ENCODE peak calls at places on chromosomes 3 and 15, in six cellular contexts. V is activated gamma-delta T cell treated with Interleukin-2 at 50 U/mL for 16 hours; G is hepatocyte; N is T-helper 1 cell; X is mesothelial cell of epicardium; M is stimulated activated CD8-positive, alpha-beta memory T cell treated with anti-CD3 and anti-CD28 coated beads, Interleukin-15, amount 100 ng/mL, for 24 hours. P is an unnamed sample.

GRCh38 chr3:39438880-39439279 is 28.6 kb upstream of the MOBP start:
- DNase-seq in V (no peak), G (no peak), N (no peak), X (no peak), M (no peak), P (no peak)

GRCh38 chr15:47586653-47587224 is 130.6 kb upstream of the SEMA6D start:
- DNase-seq in V (no peak), G (no peak), N (no peak), X (no peak), M (no peak), P (no peak)

GRCh38 chr3:171417813-171418212 is 42.4 kb downstream of the TNIK start:
- DNase-seq in V (no peak), G (peak; percentile 47), N (no peak), X (no peak), M (no peak), P (peak; percentile 76)

GRCh38 chr15:50055333-50056278 is 63.4 kb downstream of the ATP8B4 start:
- DNase-seq in V (no peak), G (no peak), N (no peak), X (no peak), M (no peak), P (peak; percentile 17)

GRCh38 chr15:88465633-88466219 is 1.5 kb downstream of the MRPL46 start:
- DNase-seq in V (no peak), G (peak; percentile 35), N (no peak), X (no peak), M (no peak), P (no peak)

GRCh38 chr3:31978553-31978952 is 2.5 kb downstream of the OSBPL10 start:
- DNase-seq in V (no peak), G (no peak), N (no peak), X (no peak), M (no peak), P (no peak)

GRCh38 chr3:70753572-70753971 is 441.1 kb upstream of the MDFIC2 start:
- DNase-seq in V (no peak), G (peak; percentile 13), N (no peak), X (no peak), M (no peak), P (no peak)

GRCh38 chr15:53416219-53416940 is 343.1 kb downstream of the WDR72 start:
- DNase-seq in V (no peak), G (no peak), N (no peak), X (no peak), M (no peak), P (no peak)

GRCh38 chr15:78298983-78299301 is 467 bp downstream of the SKIC8 start:
- DNase-seq in V (no peak), G (peak; percentile 51), N (no peak), X (no peak), M (no peak), P (no peak)

GRCh38 chr3:25429960-25430941 is 2.2 kb downstream of the RARB start:
- DNase-seq in V (no peak), G (no peak), N (no peak), X (no peak), M (no peak), P (peak; percentile 61)

GRCh38 chr3:39146611-39147373 is 6.6 kb downstream of the CSRNP1 start:
- DNase-seq in V (peak; percentile 69), G (peak; percentile 85), N (no peak), X (no peak), M (peak; percentile 40), P (peak; percentile 96)

GRCh38 chr15:77031376-77032050 is 36.6 kb downstream of the PSTPIP1 start:
- DNase-seq in V (peak; percentile 45), G (no peak), N (no peak), X (peak; percentile 10), M (no peak), P (no peak)

GRCh38 chr15:29104566-29104880 is 165.1 kb downstream of the NSMCE3 start:
- DNase-seq in V (no peak), G (no peak), N (no peak), X (no peak), M (no peak), P (no peak)

GRCh38 chr3:7340795-7341194 is 479.9 kb downstream of the GRM7 start:
- DNase-seq in V (peak; percentile 3), G (no peak), N (no peak), X (no peak), M (no peak), P (no peak)

GRCh38 chr3:44976002-44976815 is at the start of the genes EXOSC7 and ZDHHC3:
- DNase-seq in V (peak; percentile 82), G (peak; percentile 94), N (peak; percentile 75), X (peak; percentile 84), M (peak; percentile 72), P (peak; percentile 97)

GRCh38 chr15:29259233-29259632 is 10.4 kb downstream of the NSMCE3 start:
- DNase-seq in V (no peak), G (no peak), N (no peak), X (no peak), M (no peak), P (no peak)

GRCh38 chr15:33569036-33569435 is 258.3 kb downstream of the RYR3 start:
- DNase-seq in V (no peak), G (no peak), N (no peak), X (no peak), M (no peak), P (no peak)

GRCh38 chr3:13308406-13308805 is 111.7 kb downstream of the NUP210 start:
- DNase-seq in V (no peak), G (peak; percentile 59), N (no peak), X (no peak), M (no peak), P (peak; percentile 70)

GRCh38 chr3:183306798-183307671 is 54.0 kb downstream of the B3GNT5 start:
- DNase-seq in V (peak; percentile 22), G (peak; percentile 87), N (no peak), X (no peak), M (peak; percentile 11), P (peak; percentile 89)

GRCh38 chr15:52139599-52140462 is 27.3 kb upstream of the BCL2L10 start:
- DNase-seq in V (peak; percentile 60), G (peak; percentile 77), N (peak; percentile 15), X (peak; percentile 50), M (peak; percentile 45), P (peak; percentile 81)

GRCh38 chr15:69531302-69532027 is 78.8 kb downstream of the RPLP1 start:
- DNase-seq in V (no peak), G (no peak), N (no peak), X (no peak), M (no peak), P (peak; percentile 83)

GRCh38 chr3:197425485-197426131 is 127.2 kb upstream of the DLG1 start:
- DNase-seq in V (no peak), G (no peak), N (no peak), X (no peak), M (no peak), P (no peak)

GRCh38 chr3:108062051-108062450 is 28.8 kb downstream of the CD47 start:
- DNase-seq in V (no peak), G (no peak), N (no peak), X (no peak), M (no peak), P (no peak)

GRCh38 chr15:43527016-43527801 is 9.8 kb downstream of the MAP1A start:
- DNase-seq in V (no peak), G (no peak), N (no peak), X (no peak), M (no peak), P (no peak)

GRCh38 chr15:76898102-76898501 is 7.0 kb downstream of the SCAPER start:
- DNase-seq in V (no peak), G (no peak), N (no peak), X (no peak), M (no peak), P (no peak)

GRCh38 chr3:189270248-189270832 is 98.6 kb downstream of the TPRG1 start:
- DNase-seq in V (no peak), G (peak; percentile 81), N (no peak), X (no peak), M (no peak), P (peak; percentile 94)

GRCh38 chr3:194272861-194273266 is 78.3 kb downstream of the CPN2 start:
- DNase-seq in V (no peak), G (peak; percentile 55), N (no peak), X (peak; percentile 14), M (no peak), P (no peak)

GRCh38 chr3:191235331-191236314 is 36.6 kb downstream of the OSTN start:
- DNase-seq in V (no peak), G (no peak), N (no peak), X (no peak), M (no peak), P (peak; percentile 43)

GRCh38 chr3:54999159-54999558 is 71.3 kb upstream of the LRTM1 start:
- DNase-seq in V (no peak), G (peak; percentile 64), N (no peak), X (no peak), M (no peak), P (peak; percentile 89)

GRCh38 chr3:142930510-142930909 is 33.0 kb downstream of the PAQR9 start:
- DNase-seq in V (no peak), G (peak; percentile 10), N (no peak), X (no peak), M (no peak), P (no peak)